ENCODE peak calls at places on chromosomes 12 and 14, in four cellular contexts. G is HFFc6, H is kidney epithelial cell, O is OCI-LY7. V is an unnamed sample.
A peak's percentile ranks its signal among the peaks of the same experiment; 100 is the strongest.

GRCh38 chr14:52950410-52950897 is 396 bp downstream of the FERMT2 start:
- DNase-seq in G (peak; percentile 27), H (no peak), O (no peak), V (peak; percentile 22)

GRCh38 chr14:103380719-103381377 is 4.4 kb upstream of the MARK3 start:
- DNase-seq in G (no peak), H (no peak), O (no peak), V (no peak)

GRCh38 chr12:3523728-3524127 is 32.7 kb downstream of the PRMT8 start:
- DNase-seq in G (no peak), H (no peak), O (no peak), V (no peak)

GRCh38 chr14:33362934-33363333 is 424.3 kb downstream of the NPAS3 start:
- DNase-seq in G (no peak), H (no peak), O (no peak), V (no peak)

GRCh38 chr12:93783827-93784226 is 106.7 kb downstream of the CRADD start:
- DNase-seq in G (no peak), H (no peak), O (no peak), V (no peak)

GRCh38 chr12:50188280-50188781 is 21.2 kb upstream of the CERS5 start:
- DNase-seq in G (peak; percentile 50), H (no peak), O (no peak), V (no peak)

GRCh38 chr12:5905757-5906156 is 39.3 kb downstream of the ANO2 start:
- DNase-seq in G (no peak), H (no peak), O (no peak), V (no peak)

GRCh38 chr12:21637985-21638891 is 19.4 kb downstream of the LDHB start:
- DNase-seq in G (no peak), H (no peak), O (no peak), V (no peak)

GRCh38 chr14:101947577-101947903 is 16.8 kb upstream of the DYNC1H1 start:
- DNase-seq in G (no peak), H (no peak), O (no peak), V (no peak)

GRCh38 chr14:39581474-39581873 is 149.2 kb upstream of the FBXO33 start:
- DNase-seq in G (no peak), H (no peak), O (peak; percentile 3), V (no peak)

GRCh38 chr14:61514006-61514830 is 181.1 kb upstream of the HIF1A start:
- DNase-seq in G (no peak), H (no peak), O (no peak), V (no peak)

GRCh38 chr12:98423963-98424362 is 91.4 kb upstream of the TMPO start:
- DNase-seq in G (no peak), H (no peak), O (no peak), V (no peak)

GRCh38 chr12:54870048-54870447 is 15.7 kb downstream of the MUCL1 start:
- DNase-seq in G (no peak), H (no peak), O (no peak), V (no peak)

GRCh38 chr14:77892890-77893484 is 93.1 kb downstream of the ADCK1 start:
- DNase-seq in G (no peak), H (no peak), O (no peak), V (no peak)

GRCh38 chr12:47366203-47366978 is 286.6 kb upstream of the AMIGO2 start:
- DNase-seq in G (no peak), H (no peak), O (no peak), V (no peak)

GRCh38 chr14:100767788-100768536 is 41.3 kb downstream of the DLK1 start:
- DNase-seq in G (no peak), H (no peak), O (no peak), V (no peak)

GRCh38 chr12:104752883-104753282 is 205.2 kb downstream of the SLC41A2 start:
- DNase-seq in G (no peak), H (no peak), O (no peak), V (no peak)

GRCh38 chr14:51978566-51979398 is 10.6 kb upstream of the RTRAF start:
- DNase-seq in G (peak; percentile 66), H (peak; percentile 44), O (peak; percentile 73), V (peak; percentile 75)

GRCh38 chr14:85917631-85918030 is 387.7 kb downstream of the FLRT2 start:
- DNase-seq in G (no peak), H (no peak), O (no peak), V (no peak)

GRCh38 chr12:22624573-22624907 is 431 bp upstream of the ETNK1 start:
- DNase-seq in G (no peak), H (no peak), O (no peak), V (no peak)

GRCh38 chr14:31219169-31219568 is 11.6 kb upstream of the HECTD1 start:
- DNase-seq in G (no peak), H (no peak), O (no peak), V (no peak)

GRCh38 chr14:35883677-35884293 is 57.6 kb downstream of the BRMS1L start:
- DNase-seq in G (peak; percentile 9), H (no peak), O (peak; percentile 49), V (no peak)

GRCh38 chr14:105092124-105092911 is 27.1 kb upstream of the GPR132 start:
- DNase-seq in G (no peak), H (no peak), O (no peak), V (no peak)

GRCh38 chr12:98354520-98354919 is 160.9 kb upstream of the TMPO start:
- DNase-seq in G (no peak), H (no peak), O (no peak), V (no peak)

GRCh38 chr14:55867726-55868125 is 250.5 kb upstream of the PELI2 start:
- DNase-seq in G (no peak), H (no peak), O (no peak), V (no peak)

GRCh38 chr14:75476274-75476995 is 45.8 kb upstream of the BATF start:
- DNase-seq in G (no peak), H (no peak), O (peak; percentile 71), V (no peak)
- TF ChIP-seq CTCF in G (no peak), H (no peak), O (peak; percentile 21), V (no peak)

GRCh38 chr12:132014915-132015280 is 65.2 kb downstream of the EP400 start:
- DNase-seq in G (no peak), H (no peak), O (peak; percentile 14), V (no peak)
- TF ChIP-seq CTCF in G (peak; percentile 31), H (no peak), O (peak; percentile 11), V (no peak)

DNA sequence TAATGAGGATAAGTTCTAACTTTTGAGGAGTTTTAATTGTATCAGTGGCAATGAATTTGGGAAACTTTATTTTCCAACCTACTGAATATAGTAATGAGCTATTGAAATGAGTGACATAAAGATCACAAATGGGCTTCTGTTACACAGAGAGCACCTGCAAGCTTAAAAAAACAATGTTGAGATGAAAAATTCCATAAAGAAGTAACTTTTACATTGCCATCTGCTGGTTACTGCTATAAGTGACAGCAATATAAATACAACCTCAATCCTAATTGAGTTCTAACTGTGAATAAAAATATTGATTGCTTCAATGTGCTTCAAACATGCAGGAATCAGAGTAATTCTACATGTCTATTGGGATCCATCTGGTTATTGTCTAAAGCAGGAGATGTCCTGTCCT is 14.2 kb downstream of the WIF1 start:
- DNase-seq in G (peak; percentile 2), H (no peak), O (peak; percentile 6), V (no peak)
- TF ChIP-seq CTCF in G (peak; percentile 76), H (peak; percentile 24), O (peak; percentile 67), V (peak; percentile 42)

GRCh38 chr12:117403586-117404139 is 42.2 kb upstream of the NOS1 start:
- DNase-seq in G (no peak), H (no peak), O (no peak), V (no peak)

GRCh38 chr12:117404940-117405339 is 43.5 kb upstream of the NOS1 start:
- DNase-seq in G (no peak), H (no peak), O (no peak), V (no peak)

GRCh38 chr12:117400912-117401311 is 39.5 kb upstream of the NOS1 start:
- DNase-seq in G (no peak), H (no peak), O (no peak), V (no peak)

GRCh38 chr12:117404203-117404853 is 42.9 kb upstream of the NOS1 start:
- DNase-seq in G (no peak), H (no peak), O (no peak), V (no peak)

GRCh38 chr12:117402363-117402762 is 40.9 kb upstream of the NOS1 start:
- DNase-seq in G (no peak), H (no peak), O (no peak), V (no peak)
- TF ChIP-seq CTCF in G (no peak), H (no peak), O (no peak), V (no peak)